ENCODE peak calls at places on chromosomes 2 and 18, in five cellular contexts. One of them, this sample, is unnamed.

GRCh38 chr18:36728345-36728744 is 100.5 kb downstream of the TPGS2 start:
- DNase-seq in MM.1S: no peak
- DNase-seq in dorsolateral prefrontal cortex: no peak
- DNase-seq in endothelial cell: no peak
- DNase-seq in tibial nerve: no peak
- DNase-seq in this sample: no peak

GRCh38 chr2:128304715-128305554 is 13.7 kb downstream of the HS6ST1 start:
- DNase-seq in tibial nerve: peak
- DNase-seq in endothelial cell: no peak
- DNase-seq in dorsolateral prefrontal cortex: no peak
- DNase-seq in MM.1S: peak
- DNase-seq in this sample: no peak

GRCh38 chr2:176473177-176473576 is 203.9 kb downstream of the MTX2 start:
- DNase-seq in tibial nerve: peak
- DNase-seq in endothelial cell: no peak
- DNase-seq in dorsolateral prefrontal cortex: no peak
- DNase-seq in MM.1S: peak
- DNase-seq in this sample: no peak

GRCh38 chr18:14978962-14979535 is 231.1 kb downstream of the ANKRD30B start:
- DNase-seq in MM.1S: no peak
- DNase-seq in dorsolateral prefrontal cortex: no peak
- DNase-seq in tibial nerve: no peak
- DNase-seq in endothelial cell: peak
- DNase-seq in this sample: no peak

GRCh38 chr2:237581751-237582746 is 8.5 kb downstream of the RAB17 start:
- DNase-seq in MM.1S: peak
- DNase-seq in dorsolateral prefrontal cortex: no peak
- DNase-seq in tibial nerve: peak
- DNase-seq in endothelial cell: peak
- DNase-seq in this sample: peak

GRCh38 chr2:100630473-100630977 is 67.7 kb downstream of the PDCL3 start:
- DNase-seq in dorsolateral prefrontal cortex: no peak
- DNase-seq in tibial nerve: no peak
- DNase-seq in endothelial cell: no peak
- DNase-seq in MM.1S: no peak
- DNase-seq in this sample: no peak

GRCh38 chr2:103788875-103789715 is 1027.3 kb downstream of the TMEM182 start:
- DNase-seq in dorsolateral prefrontal cortex: peak
- DNase-seq in tibial nerve: no peak
- DNase-seq in endothelial cell: peak
- DNase-seq in MM.1S: no peak
- DNase-seq in this sample: peak

GRCh38 chr2:20573611-20574422 is 77.1 kb downstream of the HS1BP3 start:
- DNase-seq in MM.1S: no peak
- DNase-seq in tibial nerve: peak
- DNase-seq in endothelial cell: no peak
- DNase-seq in dorsolateral prefrontal cortex: peak
- DNase-seq in this sample: no peak

GRCh38 chr18:45478889-45479288 is 136.4 kb upstream of the SLC14A2 start:
- DNase-seq in endothelial cell: no peak
- DNase-seq in MM.1S: no peak
- DNase-seq in dorsolateral prefrontal cortex: no peak
- DNase-seq in tibial nerve: no peak
- DNase-seq in this sample: no peak

GRCh38 chr2:5330961-5331360 is 361.2 kb upstream of the SOX11 start:
- DNase-seq in tibial nerve: no peak
- DNase-seq in MM.1S: no peak
- DNase-seq in endothelial cell: no peak
- DNase-seq in dorsolateral prefrontal cortex: no peak
- DNase-seq in this sample: no peak

GRCh38 chr2:160584972-160585494 is 91.4 kb upstream of the RBMS1 start:
- DNase-seq in tibial nerve: no peak
- DNase-seq in MM.1S: no peak
- DNase-seq in endothelial cell: no peak
- DNase-seq in dorsolateral prefrontal cortex: no peak
- DNase-seq in this sample: no peak

GRCh38 chr2:197191177-197191947 is 119.2 kb downstream of the ANKRD44 start:
- DNase-seq in tibial nerve: no peak
- DNase-seq in dorsolateral prefrontal cortex: no peak
- DNase-seq in MM.1S: peak
- DNase-seq in endothelial cell: no peak
- DNase-seq in this sample: no peak

GRCh38 chr2:120879401-120880295 is 144.0 kb downstream of the GLI2 start:
- DNase-seq in tibial nerve: no peak
- DNase-seq in endothelial cell: no peak
- DNase-seq in MM.1S: no peak
- DNase-seq in dorsolateral prefrontal cortex: no peak
- DNase-seq in this sample: no peak

GRCh38 chr18:22504665-22505064 is 87.0 kb upstream of the CTAGE1 start:
- DNase-seq in MM.1S: no peak
- DNase-seq in dorsolateral prefrontal cortex: no peak
- DNase-seq in tibial nerve: no peak
- DNase-seq in endothelial cell: no peak
- DNase-seq in this sample: no peak

GRCh38 chr2:85132392-85132791 is 800 bp upstream of the TCF7L1 start:
- DNase-seq in endothelial cell: no peak
- DNase-seq in MM.1S: no peak
- DNase-seq in dorsolateral prefrontal cortex: no peak
- DNase-seq in tibial nerve: no peak
- DNase-seq in this sample: no peak

GRCh38 chr18:21741511-21742322 is 1.1 kb downstream of the MIB1 start:
- DNase-seq in MM.1S: peak
- DNase-seq in tibial nerve: peak
- DNase-seq in dorsolateral prefrontal cortex: no peak
- DNase-seq in endothelial cell: peak
- DNase-seq in this sample: peak

GRCh38 chr2:69773201-69773600 is 31.3 kb downstream of the ANXA4 start:
- DNase-seq in endothelial cell: no peak
- DNase-seq in tibial nerve: no peak
- DNase-seq in dorsolateral prefrontal cortex: no peak
- DNase-seq in MM.1S: no peak
- DNase-seq in this sample: no peak
- TF ChIP-seq CTCF in endothelial cell: no peak
- TF ChIP-seq CTCF in tibial nerve: no peak
- TF ChIP-seq CTCF in dorsolateral prefrontal cortex: no peak
- TF ChIP-seq CTCF in MM.1S: no peak
- TF ChIP-seq CTCF in this sample: no peak

DNA sequence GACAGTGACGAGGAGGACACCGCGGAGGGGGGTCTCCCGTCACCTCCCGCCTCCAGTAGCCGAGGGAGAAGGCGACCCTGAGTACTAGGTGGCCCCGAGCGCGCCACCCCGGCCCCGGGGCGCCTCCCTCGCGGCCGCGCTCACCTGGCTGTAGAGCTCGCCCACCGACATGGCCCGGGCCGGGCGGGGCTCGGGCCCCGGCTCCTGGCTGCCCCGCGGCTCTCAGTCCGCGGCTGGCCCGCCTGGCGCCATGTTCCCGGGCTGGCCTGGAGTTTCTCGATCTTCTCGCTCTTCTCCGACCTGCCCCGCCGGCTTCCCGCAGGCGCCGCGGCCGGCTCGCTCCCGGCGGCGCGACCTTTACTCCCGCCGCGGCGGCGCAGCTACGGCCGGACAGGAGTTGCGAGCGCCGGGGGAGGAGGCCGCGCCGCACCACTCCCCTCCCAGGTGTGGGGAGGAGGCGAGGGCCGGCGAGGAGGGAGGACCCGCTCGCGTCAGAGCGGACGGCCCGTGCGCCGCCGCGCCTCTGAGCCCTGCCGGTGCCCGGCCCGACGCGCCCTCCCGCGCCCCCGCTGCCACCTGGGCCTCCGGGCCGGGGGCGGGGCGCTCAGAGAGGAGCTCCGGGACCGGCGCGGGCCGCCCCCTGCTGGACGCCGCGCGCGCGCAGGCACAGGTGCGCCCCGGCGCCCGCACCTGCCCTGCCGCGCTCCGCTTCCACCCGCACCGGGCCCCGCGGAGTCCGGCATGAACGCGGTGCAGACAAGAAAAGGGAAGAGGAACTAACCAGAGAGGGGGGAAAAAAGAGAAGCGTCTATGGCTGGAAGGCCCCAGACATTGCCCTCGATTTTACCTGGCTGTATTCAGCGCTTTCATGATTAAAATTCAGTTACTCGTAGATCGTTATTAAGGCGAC is at the start of gene MYO5B:
- DNase-seq in endothelial cell: peak
- DNase-seq in dorsolateral prefrontal cortex: no peak
- DNase-seq in tibial nerve: no peak
- DNase-seq in MM.1S: peak
- DNase-seq in this sample: peak
- TF ChIP-seq CTCF in endothelial cell: peak
- TF ChIP-seq CTCF in dorsolateral prefrontal cortex: no peak
- TF ChIP-seq CTCF in tibial nerve: peak
- TF ChIP-seq CTCF in MM.1S: peak
- TF ChIP-seq CTCF in this sample: no peak

DNA sequence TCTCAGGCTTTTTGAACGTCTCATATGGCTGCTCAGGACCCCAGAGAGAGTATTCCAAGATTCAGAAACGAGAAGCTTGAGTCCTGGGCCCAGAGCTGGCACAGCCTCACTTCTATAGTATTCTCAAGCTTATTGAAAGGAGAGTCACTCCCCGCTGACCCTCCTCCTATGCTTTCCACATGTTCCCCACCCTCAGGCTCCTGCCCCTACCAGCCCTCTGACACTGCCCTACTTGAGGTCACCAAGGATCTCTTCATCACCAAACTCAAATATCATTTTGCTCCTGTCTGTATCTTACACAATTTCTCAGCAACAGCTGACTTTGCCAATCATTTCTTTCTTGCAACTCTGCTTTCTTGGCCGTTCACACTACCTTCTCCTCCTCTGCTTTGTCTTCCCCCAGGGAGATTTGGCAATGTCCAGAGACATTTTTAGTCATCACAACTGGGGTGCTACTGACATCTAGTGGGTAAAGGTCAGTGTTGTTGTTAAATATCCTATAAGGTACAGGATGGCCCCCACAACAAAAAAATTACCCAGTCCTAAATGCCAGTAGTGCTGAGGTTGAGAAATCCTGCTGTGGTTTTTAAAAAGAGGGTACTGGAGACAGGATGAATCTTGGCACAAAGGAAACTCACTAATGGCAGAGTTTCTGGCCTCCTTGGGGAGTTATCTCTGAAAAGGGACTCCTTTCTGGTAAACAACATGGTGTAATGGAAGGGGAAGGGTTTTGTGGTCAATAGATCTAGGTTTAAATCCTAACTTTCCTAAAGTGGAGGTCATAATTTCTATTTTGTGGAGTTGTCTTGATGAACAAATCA is 26.9 kb upstream of the INSIG2 start:
- DNase-seq in endothelial cell: peak
- DNase-seq in tibial nerve: peak
- DNase-seq in dorsolateral prefrontal cortex: no peak
- DNase-seq in MM.1S: peak
- DNase-seq in this sample: no peak
- TF ChIP-seq CTCF in endothelial cell: peak
- TF ChIP-seq CTCF in tibial nerve: no peak
- TF ChIP-seq CTCF in dorsolateral prefrontal cortex: no peak
- TF ChIP-seq CTCF in MM.1S: peak
- TF ChIP-seq CTCF in this sample: no peak

DNA sequence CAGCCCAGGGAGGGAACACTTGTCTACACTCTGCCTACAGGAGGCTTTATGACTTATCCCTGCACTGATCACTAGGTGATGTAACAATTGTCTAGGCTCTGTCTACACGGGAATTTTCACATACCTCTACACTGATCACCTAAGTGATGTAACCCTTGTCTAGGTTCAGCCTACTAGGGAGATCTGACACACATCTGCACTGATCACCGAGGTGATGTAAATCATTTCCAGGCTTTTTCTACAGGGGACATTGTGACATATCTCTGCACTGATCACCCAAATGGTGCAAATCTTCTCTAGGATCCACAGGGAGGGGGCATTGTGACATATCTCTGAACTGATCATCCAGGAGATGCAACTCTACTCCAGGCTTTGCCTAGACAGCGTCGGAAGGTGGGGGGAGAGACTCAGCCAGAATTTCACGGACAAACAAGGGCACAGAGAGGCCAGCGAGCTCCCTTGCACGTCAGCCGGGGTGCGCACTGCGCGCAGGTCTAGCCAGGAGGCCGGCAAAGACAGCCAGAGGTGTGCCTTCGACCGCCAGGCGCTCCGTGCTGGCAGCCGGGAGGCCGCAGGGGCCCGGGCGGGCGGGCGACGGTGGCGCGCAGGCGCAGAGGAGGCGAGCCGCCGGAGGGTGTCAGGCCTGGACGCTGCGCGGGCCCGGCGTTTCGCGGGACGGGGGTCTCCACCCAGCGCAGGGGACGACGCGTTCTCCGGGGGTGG is 46.9 kb upstream of the USP14 start:
- DNase-seq in dorsolateral prefrontal cortex: peak
- DNase-seq in endothelial cell: peak
- DNase-seq in tibial nerve: no peak
- DNase-seq in MM.1S: peak
- DNase-seq in this sample: peak
- TF ChIP-seq CTCF in dorsolateral prefrontal cortex: no peak
- TF ChIP-seq CTCF in endothelial cell: no peak
- TF ChIP-seq CTCF in tibial nerve: no peak
- TF ChIP-seq CTCF in MM.1S: no peak
- TF ChIP-seq CTCF in this sample: no peak

This sample was measured in nephron progenitor cell.